ENCODE peak calls at places on chromosome 7, in six cellular contexts. J is mucosa of descending colon, T is astrocyte of the cerebellum, V is fibroblast of lung, X is neural progenitor cell, M is right atrium auricular region. U is an unnamed sample.

GRCh38 chr7:106126170-106126938 is 14.2 kb upstream of the SYPL1 start:
- DNase-seq in J (peak), T (no peak), V (peak), X (no peak), M (no peak), U (no peak)

GRCh38 chr7:77222819-77223218 is 23.2 kb upstream of the FGL2 start:
- DNase-seq in J (no peak), T (no peak), V (no peak), X (no peak), M (no peak), U (no peak)

GRCh38 chr7:50562126-50562525 is 3.1 kb downstream of the DDC start:
- DNase-seq in J (no peak), T (no peak), V (no peak), X (peak), M (no peak), U (no peak)

GRCh38 chr7:132075573-132075972 is 500.7 kb downstream of the PLXNA4 start:
- DNase-seq in J (peak), T (no peak), V (no peak), X (no peak), M (no peak), U (no peak)

GRCh38 chr7:91632234-91632947 is 248.1 kb downstream of the MTERF1 start:
- DNase-seq in J (no peak), T (no peak), V (no peak), X (no peak), M (no peak), U (no peak)

GRCh38 chr7:5419523-5420107 is 4.0 kb downstream of the TNRC18 start:
- DNase-seq in J (no peak), T (no peak), V (peak), X (peak), M (no peak), U (no peak)

GRCh38 chr7:121954803-121955202 is 81.8 kb downstream of the PTPRZ1 start:
- DNase-seq in J (no peak), T (peak), V (peak), X (no peak), M (no peak), U (no peak)

GRCh38 chr7:17038160-17038782 is 156.5 kb upstream of the AGR3 start:
- DNase-seq in J (no peak), T (no peak), V (no peak), X (no peak), M (no peak), U (no peak)

GRCh38 chr7:33933611-33934281 is 28.4 kb downstream of the BMPER start:
- DNase-seq in J (no peak), T (peak), V (peak), X (no peak), M (no peak), U (no peak)

GRCh38 chr7:88789480-88790064 is 6.0 kb downstream of the TEX47 start:
- DNase-seq in J (no peak), T (peak), V (peak), X (peak), M (no peak), U (no peak)
- TF ChIP-seq CTCF in J (no peak), T (peak), V (peak), X (peak), M (peak), U (peak)

GRCh38 chr7:140732436-140732835 is 35.9 kb downstream of the NDUFB2 start:
- DNase-seq in J (no peak), T (no peak), V (no peak), X (peak), M (no peak), U (no peak)

GRCh38 chr7:140734729-140735128 is 38.2 kb downstream of the NDUFB2 start:
- DNase-seq in J (no peak), T (no peak), V (no peak), X (no peak), M (no peak), U (no peak)

GRCh38 chr7:140738280-140738679 is 41.8 kb downstream of the NDUFB2 start:
- DNase-seq in J (no peak), T (no peak), V (peak), X (no peak), M (no peak), U (no peak)

DNA sequence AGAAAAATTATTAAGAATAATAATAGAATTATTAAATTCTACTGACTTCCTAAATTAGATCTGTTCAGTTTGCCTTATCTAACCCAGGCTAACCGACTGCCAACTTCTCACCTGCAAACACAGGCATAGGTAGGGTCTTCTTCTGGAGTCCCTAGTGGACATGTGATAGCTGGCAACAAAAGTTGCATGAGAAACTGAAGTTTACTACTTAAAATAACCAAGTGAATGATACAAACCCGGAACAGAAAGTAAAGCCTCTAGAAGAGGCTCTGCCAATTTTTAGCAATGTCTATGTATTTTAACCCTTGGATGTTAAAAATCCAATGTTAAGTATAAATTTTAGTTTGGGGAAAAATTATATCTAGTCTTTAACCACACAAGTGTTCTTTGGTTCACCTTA is 37.6 kb downstream of the NDUFB2 start:
- DNase-seq in J (no peak), T (no peak), V (no peak), X (no peak), M (no peak), U (no peak)
- TF ChIP-seq CTCF in J (no peak), T (no peak), V (no peak), X (no peak), M (no peak), U (no peak)

GRCh38 chr7:155521007-155521742 is 25.2 kb downstream of the CNPY1 start:
- DNase-seq in J (no peak), T (no peak), V (no peak), X (no peak), M (no peak), U (no peak)

GRCh38 chr7:155523168-155523675 is 23.1 kb downstream of the CNPY1 start:
- DNase-seq in J (no peak), T (no peak), V (no peak), X (no peak), M (no peak), U (peak)

GRCh38 chr7:155526225-155526624 is 20.1 kb downstream of the CNPY1 start:
- DNase-seq in J (no peak), T (no peak), V (no peak), X (no peak), M (no peak), U (no peak)

GRCh38 chr7:155521743-155522398 is 24.5 kb downstream of the CNPY1 start:
- DNase-seq in J (no peak), T (no peak), V (no peak), X (no peak), M (no peak), U (no peak)

DNA sequence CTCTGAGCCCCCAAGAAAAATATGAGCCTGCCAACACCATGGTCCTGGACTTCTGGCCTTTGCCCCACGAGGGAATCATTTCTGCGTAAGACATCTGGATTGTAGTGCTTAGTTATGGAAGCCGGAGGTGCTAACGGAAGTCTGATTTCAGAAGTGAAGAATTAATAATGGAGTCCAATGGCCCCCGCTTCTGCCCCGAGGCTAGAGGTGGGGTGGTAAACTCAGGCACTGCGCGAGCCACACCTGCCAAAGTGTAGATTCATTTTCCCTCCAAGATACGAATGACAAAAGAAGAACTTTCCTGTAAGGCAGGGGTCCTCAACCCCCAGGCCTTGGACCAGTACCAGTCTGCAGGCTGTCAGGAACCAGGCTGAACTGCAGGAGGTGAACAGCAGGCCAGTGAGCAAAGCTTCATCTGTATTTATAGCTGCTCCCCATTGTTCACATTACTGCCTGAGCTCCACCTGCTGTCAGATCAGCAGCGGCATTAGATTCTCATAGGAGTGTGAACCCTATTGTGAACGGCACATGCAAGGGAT is 22.3 kb downstream of the CNPY1 start:
- DNase-seq in J (no peak), T (no peak), V (no peak), X (no peak), M (peak), U (no peak)
- TF ChIP-seq CTCF in J (no peak), T (no peak), V (no peak), X (no peak), M (no peak), U (no peak)

GRCh38 chr7:151060113-151060415 is 675 bp downstream of the SLC4A2 start:
- DNase-seq in J (no peak), T (no peak), V (no peak), X (no peak), M (no peak), U (no peak)

GRCh38 chr7:151059362-151060112 is at the start of gene SLC4A2:
- DNase-seq in J (peak), T (no peak), V (peak), X (peak), M (peak), U (no peak)

GRCh38 chr7:151061241-151062110 is 2.1 kb downstream of the SLC4A2 start:
- DNase-seq in J (no peak), T (no peak), V (no peak), X (peak), M (no peak), U (no peak)

GRCh38 chr7:151062111-151062398 is 2.7 kb downstream of the SLC4A2 start:
- DNase-seq in J (no peak), T (no peak), V (no peak), X (no peak), M (no peak), U (no peak)

DNA sequence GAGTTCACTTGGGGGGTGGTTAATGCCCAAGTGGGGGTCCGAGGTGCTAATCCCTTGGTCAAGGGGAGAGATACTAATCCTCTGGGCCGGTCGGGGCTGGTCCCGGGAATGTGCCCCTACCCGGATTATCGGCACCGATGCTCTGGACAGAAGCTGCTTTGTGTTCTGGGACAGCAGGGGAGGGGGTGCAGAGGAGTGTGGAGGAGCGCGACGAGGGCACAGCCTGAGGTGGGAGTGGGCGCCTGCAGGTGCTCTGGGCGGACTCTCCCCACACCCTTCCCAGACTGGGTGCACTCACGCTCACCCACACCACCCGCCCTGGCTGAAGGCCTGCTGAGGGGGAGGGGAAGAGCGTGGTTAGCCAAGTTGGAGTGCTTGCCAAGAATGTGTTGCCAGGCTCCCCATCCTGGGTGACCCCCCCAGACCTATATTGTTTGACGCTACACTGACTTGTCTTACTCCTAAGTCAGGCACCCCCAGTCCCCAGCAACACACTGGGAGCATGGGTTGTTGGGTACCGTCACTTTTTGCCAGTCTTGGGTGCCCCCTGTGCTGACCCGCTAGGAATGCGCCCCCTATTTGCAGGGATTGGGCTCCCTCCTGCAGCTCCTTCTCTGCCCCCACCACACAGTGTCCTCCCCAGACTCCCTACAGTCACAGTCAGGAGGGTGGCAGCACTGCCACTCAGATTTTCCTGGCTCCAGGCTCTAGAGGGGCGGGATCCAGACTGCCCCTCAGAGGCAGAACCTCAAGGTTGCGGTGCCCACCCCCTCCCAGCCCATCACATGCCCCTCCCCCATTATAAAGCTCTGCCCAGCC is 1.2 kb downstream of the SLC4A2 start:
- DNase-seq in J (peak), T (no peak), V (peak), X (peak), M (no peak), U (no peak)
- TF ChIP-seq CTCF in J (no peak), T (peak), V (no peak), X (peak), M (peak), U (peak)

GRCh38 chr7:36021367-36021766 is 131.7 kb upstream of the EEPD1 start:
- DNase-seq in J (no peak), T (peak), V (peak), X (peak), M (no peak), U (no peak)
- TF ChIP-seq CTCF in J (no peak), T (peak), V (peak), X (peak), M (peak), U (peak)

U was measured in chondrocyte.